ENCODE peak calls at places on chromosomes 11 and 22, in ten cellular contexts. U is tibial artery, I is HepG2, Q is psoas muscle, B is spleen, M is A549, T is MM.1S, L is AG04450, E is fibroblast of mammary gland, G is endodermal cell. Z is an unnamed sample.

GRCh38 chr11:63243533-63243932 is at the start of gene SLC22A25:
- DNase-seq in U (no peak), I (no peak), Q (no peak), B (no peak), M (no peak), T (no peak), L (no peak), E (no peak), G (no peak), Z (no peak)

GRCh38 chr11:118003021-118003423 is 16.8 kb downstream of the IL10RA start:
- DNase-seq in U (no peak), I (no peak), Q (no peak), B (peak), M (no peak), T (no peak), L (no peak), E (no peak), G (no peak), Z (no peak)

GRCh38 chr11:45262900-45263299 is 23.2 kb downstream of the SYT13 start:
- DNase-seq in U (no peak), I (no peak), Q (no peak), B (no peak), M (no peak), T (no peak), L (no peak), E (no peak), G (no peak), Z (no peak)

GRCh38 chr22:42396621-42397331 is 35.4 kb downstream of the NFAM1 start:
- DNase-seq in U (peak), I (no peak), Q (no peak), B (peak), M (no peak), T (peak), L (no peak), E (no peak), G (no peak), Z (no peak)

GRCh38 chr11:67083786-67084366 is 27.2 kb downstream of the RHOD start:
- DNase-seq in U (no peak), I (no peak), Q (no peak), B (no peak), M (no peak), T (peak), L (no peak), E (no peak), G (no peak), Z (no peak)

GRCh38 chr22:35686298-35686697 is 31.4 kb upstream of the APOL5 start:
- DNase-seq in U (no peak), I (no peak), Q (no peak), B (no peak), M (no peak), T (no peak), L (no peak), E (no peak), G (no peak), Z (no peak)

GRCh38 chr22:49935561-49935960 is 17.1 kb downstream of the CRELD2 start:
- DNase-seq in U (no peak), I (no peak), Q (no peak), B (no peak), M (no peak), T (no peak), L (no peak), E (peak), G (no peak), Z (peak)

GRCh38 chr11:69398529-69399492 is 82.7 kb upstream of the LINC01488 start:
- DNase-seq in U (peak), I (no peak), Q (peak), B (peak), M (no peak), T (no peak), L (no peak), E (peak), G (no peak), Z (peak)

GRCh38 chr11:123461164-123461563 is 31.1 kb downstream of the GRAMD1B start:
- DNase-seq in U (no peak), I (no peak), Q (peak), B (no peak), M (no peak), T (no peak), L (no peak), E (no peak), G (no peak), Z (no peak)

GRCh38 chr11:8906629-8907028 is 4.4 kb upstream of the AKIP1 start:
- DNase-seq in U (no peak), I (no peak), Q (no peak), B (no peak), M (peak), T (no peak), L (no peak), E (peak), G (no peak), Z (no peak)

GRCh38 chr11:30608534-30608933 is 22.4 kb upstream of the MPPED2 start:
- DNase-seq in U (no peak), I (no peak), Q (no peak), B (no peak), M (no peak), T (no peak), L (no peak), E (no peak), G (peak), Z (no peak)

GRCh38 chr11:76135491-76135890 is 70.8 kb downstream of the WNT11 start:
- DNase-seq in U (no peak), I (no peak), Q (no peak), B (no peak), M (no peak), T (no peak), L (no peak), E (no peak), G (peak), Z (no peak)

GRCh38 chr22:24434472-24435322 is 7.3 kb downstream of the ADORA2A start:
- DNase-seq in U (peak), I (no peak), Q (peak), B (peak), M (no peak), T (peak), L (no peak), E (no peak), G (peak), Z (peak)

GRCh38 chr11:78564037-78564888 is 10.4 kb downstream of the NARS2 start:
- DNase-seq in U (no peak), I (peak), Q (no peak), B (no peak), M (peak), T (peak), L (peak), E (peak), G (peak), Z (no peak)

GRCh38 chr11:68181719-68182451 is 31.2 kb downstream of the KMT5B start:
- DNase-seq in U (no peak), I (no peak), Q (no peak), B (no peak), M (no peak), T (no peak), L (peak), E (no peak), G (no peak), Z (no peak)

GRCh38 chr11:86108890-86109638 is 40.2 kb upstream of the PICALM start:
- DNase-seq in U (no peak), I (no peak), Q (no peak), B (no peak), M (no peak), T (no peak), L (no peak), E (no peak), G (no peak), Z (no peak)

GRCh38 chr11:2699531-2700414 is at the start of gene KCNQ1OT1:
- DNase-seq in U (peak), I (peak), Q (peak), B (peak), M (peak), T (peak), L (peak), E (peak), G (peak), Z (peak)

GRCh38 chr11:68839953-68840641 is 1.6 kb downstream of the CPT1A start:
- DNase-seq in U (no peak), I (no peak), Q (no peak), B (no peak), M (no peak), T (peak), L (no peak), E (peak), G (peak), Z (no peak)

GRCh38 chr22:22992474-22992873 is 77.8 kb upstream of the GNAZ start:
- DNase-seq in U (no peak), I (no peak), Q (no peak), B (no peak), M (no peak), T (no peak), L (no peak), E (no peak), G (no peak), Z (no peak)

GRCh38 chr22:29292379-29292778 is 14.1 kb upstream of the GAS2L1 start:
- DNase-seq in U (no peak), I (no peak), Q (no peak), B (no peak), M (no peak), T (no peak), L (no peak), E (no peak), G (no peak), Z (no peak)

GRCh38 chr11:100816823-100817222 is 129.7 kb downstream of the ARHGAP42 start:
- DNase-seq in U (no peak), I (no peak), Q (no peak), B (no peak), M (no peak), T (no peak), L (no peak), E (no peak), G (no peak), Z (no peak)

GRCh38 chr11:106172389-106172991 is 95.0 kb downstream of the AASDHPPT start:
- DNase-seq in U (no peak), I (no peak), Q (no peak), B (no peak), M (no peak), T (no peak), L (no peak), E (peak), G (no peak), Z (no peak)

GRCh38 chr22:26476705-26477340 is 6.8 kb downstream of the HPS4 start:
- DNase-seq in U (no peak), I (peak), Q (no peak), B (no peak), M (no peak), T (no peak), L (peak), E (no peak), G (no peak), Z (no peak)

GRCh38 chr11:77345621-77346020 is 44.1 kb upstream of the GDPD4 start:
- DNase-seq in U (no peak), I (no peak), Q (no peak), B (no peak), M (no peak), T (no peak), L (peak), E (peak), G (no peak), Z (no peak)

GRCh38 chr11:69239320-69240040 is 54.5 kb upstream of the MYEOV start:
- DNase-seq in U (no peak), I (no peak), Q (no peak), B (no peak), M (no peak), T (no peak), L (no peak), E (no peak), G (peak), Z (no peak)

GRCh38 chr11:121886005-121886739 is 229.8 kb downstream of the BLID start:
- DNase-seq in U (peak), I (no peak), Q (peak), B (no peak), M (no peak), T (no peak), L (no peak), E (peak), G (no peak), Z (no peak)

GRCh38 chr11:19561011-19561410 is 151.6 kb upstream of the NAV2 start:
- DNase-seq in U (no peak), I (no peak), Q (no peak), B (no peak), M (no peak), T (no peak), L (no peak), E (peak), G (no peak), Z (no peak)

GRCh38 chr11:68047437-68048290 is 8.8 kb downstream of the TCIRG1 start:
- DNase-seq in U (no peak), I (no peak), Q (peak), B (peak), M (no peak), T (no peak), L (no peak), E (no peak), G (no peak), Z (no peak)

GRCh38 chr11:72951193-72951592 is 137.0 kb downstream of the ATG16L2 start:
- DNase-seq in U (no peak), I (no peak), Q (no peak), B (no peak), M (peak), T (no peak), L (no peak), E (peak), G (no peak), Z (no peak)

DNA sequence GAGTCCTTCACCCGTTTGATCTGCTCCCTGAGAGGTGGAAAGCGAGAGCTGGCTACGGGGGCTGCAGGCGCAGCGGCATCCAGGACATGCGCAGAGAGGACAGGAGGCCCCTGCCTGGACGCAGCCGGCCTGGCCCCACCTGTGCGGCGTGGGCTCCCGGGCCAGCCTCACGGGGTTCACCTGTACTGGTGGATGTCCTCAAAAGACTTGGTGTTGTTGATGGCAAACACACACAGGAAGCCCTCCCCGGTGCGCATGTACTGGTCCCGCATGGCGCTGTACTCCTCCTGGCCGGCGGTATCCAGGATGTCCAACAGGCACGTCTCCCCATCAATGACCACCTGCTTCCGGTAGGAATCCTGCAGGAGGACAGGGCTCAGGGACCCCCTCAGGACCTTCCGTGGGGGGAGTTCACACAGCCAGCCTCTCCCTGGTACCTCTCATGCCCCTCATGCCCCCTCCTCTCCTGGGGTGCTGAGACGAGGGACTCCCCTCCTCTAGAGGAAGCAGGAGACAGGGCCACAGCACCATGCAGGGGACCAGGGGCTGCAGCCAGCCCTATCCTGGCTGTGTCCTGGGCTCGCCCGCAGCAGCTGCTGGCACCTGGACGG is 1.7 kb downstream of the HRAS start:
- DNase-seq in U (no peak), I (no peak), Q (peak), B (peak), M (no peak), T (no peak), L (no peak), E (no peak), G (peak), Z (no peak)
- H3K4me3 ChIP-seq in U (peak), I (no peak), Q (peak), B (no peak), M (peak), T (no peak), L (peak), E (no peak), G (peak), Z (no peak)

DNA sequence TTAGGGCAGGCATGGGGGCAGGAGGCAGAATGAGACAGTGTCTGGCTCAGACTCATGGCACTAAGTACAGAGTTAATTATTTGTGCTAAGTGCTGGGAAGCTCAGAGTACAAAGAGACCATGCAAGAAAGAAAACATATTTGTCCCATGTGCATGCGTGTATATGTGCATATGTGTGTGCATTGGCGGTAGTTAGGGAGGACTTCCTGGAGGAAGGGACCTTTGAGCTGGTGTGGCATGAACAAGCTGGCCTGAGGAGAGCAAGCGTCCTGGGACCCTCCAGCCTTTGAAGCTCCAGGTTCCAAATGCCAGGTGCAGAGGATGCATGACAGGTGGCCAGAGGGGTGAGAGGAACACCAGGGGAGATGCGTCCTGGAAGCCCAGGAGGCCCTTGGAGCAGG is 6.1 kb downstream of the FBLN1 start:
- DNase-seq in U (no peak), I (no peak), Q (no peak), B (no peak), M (no peak), T (no peak), L (no peak), E (no peak), G (no peak), Z (no peak)
- H3K4me3 ChIP-seq in U (no peak), I (no peak), Q (no peak), B (no peak), M (no peak), T (no peak), L (no peak), E (no peak), G (no peak), Z (no peak)

GRCh38 chr22:37661160-37661924 is 2.8 kb downstream of the PDXP start:
- DNase-seq in U (no peak), I (peak), Q (no peak), B (no peak), M (no peak), T (no peak), L (peak), E (peak), G (peak), Z (no peak)
- H3K4me3 ChIP-seq in U (no peak), I (peak), Q (peak), B (no peak), M (no peak), T (no peak), L (peak), E (no peak), G (no peak), Z (no peak)

DNA sequence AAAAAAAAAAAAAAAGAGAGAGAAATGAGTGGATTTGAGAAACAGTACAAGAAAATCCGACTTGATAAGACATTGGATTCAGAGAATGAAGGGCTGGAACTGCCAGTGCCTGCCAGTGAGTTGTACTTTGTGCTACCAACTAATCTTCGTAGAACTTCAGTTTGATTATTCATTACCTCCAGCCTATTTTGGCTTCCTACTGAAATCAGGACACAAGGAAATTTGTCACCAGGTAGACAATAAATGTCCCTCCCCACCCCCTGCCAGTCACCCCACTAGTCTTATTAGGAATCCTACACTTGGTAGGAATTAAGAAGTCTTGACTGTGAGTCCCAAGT is 21.4 kb upstream of the POLD3 start:
- DNase-seq in U (no peak), I (no peak), Q (no peak), B (no peak), M (no peak), T (no peak), L (no peak), E (no peak), G (no peak), Z (no peak)
- H3K4me3 ChIP-seq in U (no peak), I (no peak), Q (no peak), B (no peak), M (no peak), T (no peak), L (no peak), E (no peak), G (no peak), Z (no peak)

GRCh38 chr11:116700586-116701220 is 72.1 kb downstream of the BUD13 start:
- DNase-seq in U (peak), I (no peak), Q (no peak), B (peak), M (no peak), T (no peak), L (no peak), E (no peak), G (no peak), Z (no peak)

GRCh38 chr11:116701876-116702275 is 70.9 kb downstream of the BUD13 start:
- DNase-seq in U (no peak), I (no peak), Q (no peak), B (no peak), M (no peak), T (no peak), L (no peak), E (no peak), G (peak), Z (no peak)

GRCh38 chr11:116701297-116701801 is 71.4 kb downstream of the BUD13 start:
- DNase-seq in U (peak), I (no peak), Q (no peak), B (peak), M (no peak), T (no peak), L (no peak), E (no peak), G (peak), Z (no peak)

GRCh38 chr11:116702772-116703360 is 69.9 kb downstream of the BUD13 start:
- DNase-seq in U (no peak), I (no peak), Q (no peak), B (peak), M (no peak), T (no peak), L (no peak), E (no peak), G (peak), Z (no peak)

GRCh38 chr11:116703421-116703820 is 69.4 kb downstream of the BUD13 start:
- DNase-seq in U (no peak), I (no peak), Q (no peak), B (peak), M (no peak), T (no peak), L (no peak), E (no peak), G (peak), Z (no peak)
- H3K4me3 ChIP-seq in U (no peak), I (no peak), Q (no peak), B (no peak), M (no peak), T (no peak), L (no peak), E (no peak), G (no peak), Z (no peak)

DNA sequence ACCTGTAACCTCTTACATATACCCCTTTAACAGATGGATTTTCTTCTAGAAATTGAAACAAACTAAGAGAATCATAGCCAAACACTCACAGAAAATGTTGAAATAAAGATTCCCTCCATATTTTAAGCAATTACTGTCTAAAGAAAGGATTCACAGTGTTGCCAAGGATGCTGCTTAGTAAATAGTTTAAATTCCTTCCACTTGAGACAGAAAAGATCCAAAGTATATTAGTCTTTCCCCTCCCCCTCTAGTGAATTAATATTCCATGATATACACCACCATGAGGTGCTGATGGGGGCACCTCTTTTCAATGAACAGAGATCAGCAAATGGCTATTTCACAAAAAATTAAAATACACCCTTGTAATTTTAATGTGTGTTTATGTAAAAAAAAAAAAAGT is 186.8 kb downstream of the SOX6 start:
- DNase-seq in U (no peak), I (no peak), Q (no peak), B (no peak), M (no peak), T (no peak), L (no peak), E (no peak), G (no peak), Z (no peak)
- H3K4me3 ChIP-seq in U (no peak), I (no peak), Q (no peak), B (no peak), M (no peak), T (no peak), L (no peak), E (no peak), G (no peak), Z (no peak)

GRCh38 chr11:95155385-95155784 is 65.7 kb downstream of the ENDOD1 start:
- DNase-seq in U (no peak), I (no peak), Q (no peak), B (no peak), M (no peak), T (no peak), L (no peak), E (no peak), G (no peak), Z (no peak)

GRCh38 chr11:95154514-95154913 is 64.9 kb downstream of the ENDOD1 start:
- DNase-seq in U (no peak), I (peak), Q (peak), B (no peak), M (peak), T (peak), L (no peak), E (peak), G (peak), Z (no peak)

GRCh38 chr11:95156133-95156731 is 66.6 kb downstream of the ENDOD1 start:
- DNase-seq in U (no peak), I (no peak), Q (no peak), B (no peak), M (no peak), T (no peak), L (no peak), E (no peak), G (peak), Z (no peak)

GRCh38 chr11:95152878-95153856 is 63.5 kb downstream of the ENDOD1 start:
- DNase-seq in U (no peak), I (no peak), Q (no peak), B (peak), M (no peak), T (peak), L (no peak), E (no peak), G (no peak), Z (no peak)

GRCh38 chr11:95153857-95154246 is 64.2 kb downstream of the ENDOD1 start:
- DNase-seq in U (no peak), I (no peak), Q (no peak), B (no peak), M (no peak), T (no peak), L (no peak), E (no peak), G (no peak), Z (no peak)
- H3K4me3 ChIP-seq in U (no peak), I (no peak), Q (no peak), B (no peak), M (no peak), T (no peak), L (no peak), E (no peak), G (no peak), Z (no peak)

Z was measured in kidney.